ENCODE peak calls at places on chromosomes 11 and 22, in four cellular contexts. G is AG08396, M is esophagus squamous epithelium, N is Peyer's patch. Q is an unnamed sample.

GRCh38 chr11:94650756-94651155 is 83.6 kb downstream of the PIWIL4 start:
- DNase-seq in G (peak; percentile 65), M (no peak), N (peak; percentile 46), Q (no peak)

GRCh38 chr11:117198613-117199012 is 557 bp upstream of the TAGLN start:
- DNase-seq in G (no peak), M (no peak), N (no peak), Q (no peak)

GRCh38 chr11:123677510-123677909 is 23.1 kb upstream of the SCN3B start:
- DNase-seq in G (no peak), M (no peak), N (no peak), Q (no peak)

GRCh38 chr11:12158926-12159325 is 48.5 kb downstream of the MICAL2 start:
- DNase-seq in G (no peak), M (no peak), N (no peak), Q (no peak)

GRCh38 chr11:133163463-133164419 is 368.6 kb downstream of the OPCML start:
- DNase-seq in G (peak; percentile 15), M (no peak), N (peak; percentile 56), Q (peak; percentile 35)

GRCh38 chr11:80155412-80156017 is 714.7 kb upstream of the TENM4 start:
- DNase-seq in G (peak; percentile 15), M (no peak), N (no peak), Q (no peak)

GRCh38 chr22:50112151-50113118 is 22.6 kb downstream of the MOV10L1 start:
- DNase-seq in G (peak; percentile 46), M (no peak), N (no peak), Q (no peak)

GRCh38 chr22:22700631-22701030 is 56.2 kb downstream of the GGTLC2 start:
- DNase-seq in G (no peak), M (no peak), N (peak; percentile 4), Q (no peak)

GRCh38 chr11:125371451-125371935 is 124.6 kb downstream of the FEZ1 start:
- DNase-seq in G (no peak), M (no peak), N (no peak), Q (no peak)

GRCh38 chr11:77183421-77183984 is 55.5 kb downstream of the MYO7A start:
- DNase-seq in G (no peak), M (no peak), N (no peak), Q (no peak)

GRCh38 chr11:66996609-66997273 is 21.6 kb downstream of the C11orf86 start:
- DNase-seq in G (peak; percentile 66), M (no peak), N (no peak), Q (no peak)